ENCODE peak calls at places on chromosomes 1 and 21, in five cellular contexts. Y is tibial artery; T is brain microvascular endothelial cell; O is left ventricle myocardium inferior; X is CD8-positive, alpha-beta T cell. D is an unnamed sample.

GRCh38 chr1:65812065-65812464 is 19.4 kb downstream of the PDE4B start:
- DNase-seq in X (no peak), T (peak), Y (peak), O (peak), D (peak)

GRCh38 chr1:11280719-11281376 is 7.8 kb downstream of the UBIAD1 start:
- DNase-seq in T (no peak), X (no peak), Y (no peak), O (no peak), D (no peak)

GRCh38 chr1:183237046-183237445 is 51.0 kb downstream of the LAMC2 start:
- DNase-seq in T (no peak), Y (no peak), X (no peak), O (no peak), D (no peak)

GRCh38 chr1:162022626-162023025 is 1.0 kb downstream of the OLFML2B start:
- DNase-seq in O (no peak), Y (no peak), X (no peak), T (no peak), D (no peak)

GRCh38 chr1:227947678-227948492 is at the start of gene WNT9A:
- DNase-seq in T (no peak), Y (no peak), O (peak), X (no peak), D (no peak)

GRCh38 chr1:844472-845026 is 79.2 kb upstream of the SAMD11 start:
- DNase-seq in Y (no peak), X (no peak), T (no peak), O (no peak), D (no peak)

GRCh38 chr1:47611992-47612391 is 174.1 kb downstream of the FOXD2 start:
- DNase-seq in O (no peak), T (no peak), X (no peak), Y (no peak), D (no peak)

GRCh38 chr1:8097908-8098307 is 71.8 kb upstream of the ERRFI1 start:
- DNase-seq in X (no peak), Y (no peak), O (no peak), T (no peak), D (no peak)

GRCh38 chr1:208010487-208011079 is 99.7 kb upstream of the CD34 start:
- DNase-seq in O (no peak), T (no peak), Y (no peak), X (no peak), D (no peak)

GRCh38 chr1:34639701-34640100 is 115.1 kb upstream of the GJB5 start:
- DNase-seq in X (no peak), O (no peak), T (no peak), Y (no peak), D (no peak)

GRCh38 chr1:186155594-186155993 is 219.5 kb downstream of the TPR start:
- DNase-seq in X (no peak), O (no peak), Y (no peak), T (peak), D (peak)

GRCh38 chr1:162690672-162691434 is 58.6 kb downstream of the DDR2 start:
- DNase-seq in O (peak), T (peak), X (no peak), Y (peak), D (peak)

GRCh38 chr1:247266053-247266452 is 10.2 kb downstream of the VN1R5 start:
- DNase-seq in T (peak), Y (no peak), X (no peak), O (no peak), D (no peak)

GRCh38 chr1:219517031-219517430 is 95.9 kb downstream of the ZC3H11B start:
- DNase-seq in T (no peak), Y (no peak), X (no peak), O (no peak), D (no peak)

GRCh38 chr21:38166214-38166547 is 90.6 kb upstream of the KCNJ15 start:
- DNase-seq in Y (no peak), O (no peak), T (no peak), X (no peak), D (no peak)

DNA sequence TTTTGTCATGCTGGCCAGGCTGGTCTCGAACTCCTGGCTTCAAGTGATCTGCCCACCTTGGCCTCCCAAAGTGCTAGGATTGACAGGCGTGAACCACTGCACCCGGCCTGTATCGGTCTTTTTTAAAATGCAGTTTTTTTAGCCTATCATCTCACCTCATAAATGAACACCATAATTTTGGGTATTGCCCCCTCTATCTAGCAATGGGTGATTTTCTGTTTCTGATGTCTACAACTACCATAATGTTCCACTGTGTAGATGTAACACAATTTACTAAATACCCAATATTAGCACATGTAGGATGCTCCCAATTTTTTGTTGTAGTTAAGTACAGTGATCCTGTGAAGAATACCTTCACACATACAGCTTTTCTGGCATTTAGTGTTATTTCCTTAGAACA is 2.0 kb upstream of the CAMTA1 start:
- DNase-seq in Y (no peak), T (no peak), X (no peak), O (no peak), D (no peak)
- TF ChIP-seq CTCF in Y (no peak), T (no peak), X (no peak), O (no peak), D (no peak)

DNA sequence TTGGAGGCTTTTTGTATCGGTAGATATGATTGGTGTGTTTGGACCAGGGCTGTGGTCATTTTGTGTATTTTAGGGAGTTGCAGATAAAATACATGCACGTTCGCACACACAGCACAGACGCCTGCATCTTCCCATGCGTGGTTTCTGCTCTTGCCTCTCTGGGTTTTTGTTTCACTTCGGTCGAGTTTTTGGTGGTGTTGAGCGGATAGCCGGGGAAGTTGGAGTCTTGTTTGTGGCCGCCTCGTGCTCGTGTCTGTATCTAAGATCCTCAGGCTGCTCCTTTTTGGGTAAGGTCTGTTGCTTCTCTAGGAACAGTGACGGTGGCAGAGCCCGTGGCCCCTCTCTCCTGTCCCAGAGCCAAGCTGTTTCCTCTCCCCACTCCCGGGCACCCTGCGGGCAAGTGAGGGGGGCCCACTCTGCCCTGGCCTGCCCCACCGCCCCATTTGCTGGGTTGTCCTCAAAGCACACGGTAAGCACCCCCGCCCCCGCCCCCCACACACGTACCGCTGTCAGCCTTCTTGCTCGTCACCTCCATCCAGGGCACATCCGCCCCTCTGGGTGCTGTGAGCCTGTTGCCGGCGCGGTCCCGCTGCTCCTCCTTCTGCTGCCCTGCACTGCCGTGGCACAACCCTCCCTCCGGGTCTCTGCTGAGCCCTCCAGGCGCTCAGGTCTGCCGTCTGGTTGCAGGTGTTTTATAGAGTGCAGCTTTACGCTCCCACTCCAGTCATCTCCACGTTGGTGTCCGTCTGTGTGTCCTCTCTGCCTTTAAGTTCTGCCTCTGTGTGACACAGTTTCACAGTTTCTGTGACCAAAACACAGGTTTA is 51.9 kb downstream of the AGPAT3 start:
- DNase-seq in Y (no peak), X (peak), O (no peak), T (no peak), D (no peak)
- H3K4me3 ChIP-seq in Y (no peak), X (peak), O (peak), T (no peak), D (peak)

GRCh38 chr1:238061967-238062613 is 171.4 kb upstream of the ZP4 start:
- DNase-seq in X (no peak), T (no peak), O (no peak), Y (no peak), D (peak)
- TF ChIP-seq CTCF in X (no peak), T (no peak), O (no peak), Y (no peak), D (no peak)

DNA sequence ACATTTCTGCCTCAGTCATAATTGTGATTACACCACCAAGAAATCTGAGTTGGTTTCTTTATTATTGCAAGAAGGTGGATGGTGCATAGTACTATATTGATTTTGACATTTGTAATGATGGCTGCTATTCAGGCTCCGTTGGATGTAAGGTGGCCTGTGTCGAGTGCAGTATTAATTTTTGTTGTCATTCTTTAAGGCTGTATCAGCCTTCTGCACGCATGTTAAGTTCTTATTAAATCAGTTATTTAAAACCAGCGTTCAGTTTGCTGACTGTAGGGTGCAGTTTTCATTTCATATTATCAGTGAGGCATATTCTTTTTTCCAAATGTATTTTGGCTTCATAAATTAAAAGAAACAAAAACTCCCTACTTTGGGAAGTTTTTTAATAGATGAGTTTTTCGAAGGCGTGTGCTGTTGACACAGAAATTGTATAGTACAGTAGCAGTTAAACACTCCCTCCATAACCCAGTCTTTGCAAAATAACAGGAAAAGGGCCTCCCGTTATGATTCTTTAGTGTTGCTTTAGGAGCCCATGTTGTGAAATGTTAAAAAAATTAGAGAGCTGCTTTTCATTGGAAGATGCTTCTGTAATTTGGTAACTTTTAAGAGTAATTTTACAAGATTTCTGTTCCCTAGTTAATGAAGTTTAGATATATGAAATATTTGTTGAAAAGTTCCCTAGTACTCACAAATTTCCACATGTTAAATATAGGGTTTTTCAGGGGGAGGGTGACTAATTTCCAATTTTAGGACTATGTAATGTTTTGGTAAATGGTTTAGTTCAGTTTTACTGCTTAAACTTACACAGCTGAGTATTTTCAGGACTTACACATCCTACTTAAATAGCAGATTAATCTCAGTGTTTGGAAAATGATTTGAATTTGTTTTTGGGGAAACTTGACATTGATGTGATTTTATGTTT is 1.9 kb downstream of the CAMSAP2 start:
- DNase-seq in X (no peak), Y (no peak), O (no peak), T (no peak), D (no peak)
- H3K4me3 ChIP-seq in X (peak), Y (peak), O (peak), T (peak), D (peak)

GRCh38 chr1:25502957-25503356 is 40.4 kb upstream of the LDLRAP1 start:
- DNase-seq in Y (no peak), O (no peak), T (peak), X (no peak), D (no peak)

GRCh38 chr1:25501235-25502058 is 42.0 kb upstream of the LDLRAP1 start:
- DNase-seq in Y (no peak), O (no peak), T (no peak), X (no peak), D (no peak)

GRCh38 chr1:25504706-25505560 is 38.5 kb upstream of the LDLRAP1 start:
- DNase-seq in X (no peak), T (peak), Y (no peak), O (no peak), D (no peak)

GRCh38 chr1:25505706-25506385 is 37.6 kb upstream of the LDLRAP1 start:
- DNase-seq in X (no peak), Y (no peak), O (no peak), T (no peak), D (no peak)

DNA sequence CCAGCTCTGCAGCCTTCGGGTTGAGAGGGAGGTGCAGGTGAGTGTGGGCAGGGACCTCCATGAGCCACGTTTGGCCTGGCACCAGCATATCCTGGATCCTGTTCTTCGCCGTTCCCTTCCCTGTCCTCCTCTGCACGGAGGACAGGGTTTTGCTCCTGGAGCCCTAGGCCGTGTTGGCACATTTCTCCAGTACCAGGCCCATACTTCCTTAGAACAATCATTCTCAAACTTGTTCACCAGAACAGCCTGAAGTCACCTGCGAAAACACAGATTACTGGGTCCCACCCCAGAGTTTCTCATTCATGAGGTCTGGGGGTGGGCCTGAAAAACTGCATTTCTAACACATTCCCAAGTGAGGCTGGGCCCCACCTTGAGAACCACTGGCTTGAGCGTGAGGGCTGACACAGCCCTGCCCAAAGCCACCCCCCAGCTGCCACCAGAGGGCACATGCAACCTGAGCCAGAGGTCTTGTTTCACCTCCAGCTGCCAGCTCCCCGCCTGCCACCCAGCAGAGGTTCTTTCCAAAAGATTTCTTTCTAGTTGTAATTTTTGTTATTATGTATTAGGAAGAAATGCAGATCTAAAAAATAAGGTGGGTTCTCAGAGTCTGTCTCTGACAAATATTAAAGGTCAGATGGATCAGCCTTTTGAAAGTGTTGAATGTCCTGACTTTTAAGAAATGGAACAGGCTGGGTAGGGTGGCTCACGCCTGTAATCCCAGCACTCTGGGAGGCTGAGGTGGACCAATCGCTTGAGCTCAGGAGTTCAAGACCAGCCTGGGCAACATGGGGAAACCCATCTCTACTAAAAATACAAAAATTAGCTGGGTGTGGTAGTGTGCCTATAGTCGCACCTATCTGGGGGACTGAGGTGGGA is 39.6 kb upstream of the LDLRAP1 start:
- DNase-seq in X (peak), T (no peak), Y (no peak), O (peak), D (no peak)
- TF ChIP-seq CTCF in X (peak), T (peak), Y (peak), O (peak), D (peak)

DNA sequence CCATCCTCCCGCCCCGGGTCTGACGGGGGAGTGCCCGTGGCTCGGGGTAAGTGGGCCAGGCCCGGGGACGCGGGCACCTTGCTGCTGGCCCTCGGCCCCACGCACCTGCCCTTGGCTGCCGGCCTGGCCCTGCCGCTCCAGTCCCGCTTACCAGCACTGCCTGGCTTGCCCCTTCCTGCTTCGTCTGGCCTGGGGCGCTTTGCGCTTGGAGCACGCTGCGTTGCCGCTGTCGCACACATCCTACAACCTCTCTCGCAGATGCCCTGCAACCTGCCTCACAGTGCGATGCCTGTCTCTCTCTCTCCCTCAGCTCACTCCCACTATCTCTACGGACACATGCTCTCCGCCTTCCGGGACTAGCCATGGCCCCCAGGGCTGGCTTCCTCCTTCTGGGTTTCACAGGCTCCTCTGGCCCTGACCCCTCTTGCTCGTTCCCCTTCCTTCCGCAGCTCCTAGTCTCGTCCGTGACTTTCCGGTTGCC is 9.7 kb downstream of the MYOG start:
- DNase-seq in O (no peak), X (no peak), Y (peak), T (no peak), D (no peak)
- H3K4me3 ChIP-seq in O (peak), X (no peak), Y (peak), T (no peak), D (no peak)

DNA sequence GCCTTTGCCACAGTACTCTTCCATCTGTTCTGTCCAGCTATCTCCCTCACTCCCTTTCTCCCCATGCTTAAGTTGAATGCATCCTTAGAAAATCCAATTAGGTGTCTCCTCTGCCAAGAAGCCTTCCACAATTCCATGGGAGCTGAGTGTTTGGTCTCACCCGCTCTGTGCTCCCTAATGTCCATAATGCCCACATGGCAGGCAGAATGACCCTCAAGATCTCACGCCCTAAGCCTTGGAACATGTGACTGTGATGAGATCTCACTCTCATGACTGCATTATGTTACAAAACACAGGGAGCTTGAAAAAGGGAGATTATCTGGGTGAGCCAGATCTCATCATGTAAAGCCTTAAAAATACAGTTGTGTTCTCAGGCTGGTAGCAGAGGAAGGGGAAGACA is 229.4 kb downstream of the OMA1 start:
- DNase-seq in O (no peak), X (no peak), T (no peak), Y (no peak), D (no peak)
- TF ChIP-seq CTCF in O (no peak), X (no peak), T (no peak), Y (no peak), D (no peak)

GRCh38 chr1:14598498-14599172 is at the start of gene KAZN:
- DNase-seq in O (peak), Y (no peak), X (no peak), T (no peak), D (no peak)
- H3K4me3 ChIP-seq in O (peak), Y (peak), X (no peak), T (no peak), D (peak)